ENCODE peak calls at places on chromosome 5, in six cellular contexts. E is coronary artery; T is mammary epithelial cell; N is CD4-positive, alpha-beta T cell; F is CD4-positive, CD25-positive, alpha-beta regulatory T cell; Q is esophagus squamous epithelium. I is an unnamed sample.

GRCh38 chr5:96661101-96661840 is 905 bp upstream of the CAST start:
- DNase-seq in N (peak), F (peak), T (peak), E (no peak), Q (no peak), I (peak)

GRCh38 chr5:60549841-60550240 is 150.1 kb downstream of the DEPDC1B start:
- DNase-seq in E (no peak), Q (no peak), F (no peak), N (no peak), T (no peak), I (no peak)

GRCh38 chr5:35478856-35479682 is 138.6 kb upstream of the SPEF2 start:
- DNase-seq in Q (no peak), E (no peak), T (peak), F (peak), N (no peak), I (peak)

GRCh38 chr5:145680169-145680568 is 155.0 kb downstream of the PRELID2 start:
- DNase-seq in E (no peak), N (no peak), F (no peak), T (no peak), Q (no peak), I (peak)

GRCh38 chr5:90590-91547 is 1.1 kb upstream of the PLEKHG4B start:
- DNase-seq in F (no peak), T (no peak), Q (no peak), N (no peak), E (peak), I (no peak)

GRCh38 chr5:91865920-91866319 is 482.8 kb upstream of the ARRDC3 start:
- DNase-seq in E (no peak), F (no peak), Q (no peak), N (no peak), T (no peak), I (no peak)

GRCh38 chr5:77550416-77550815 is 58.3 kb upstream of the WDR41 start:
- DNase-seq in T (peak), E (no peak), F (no peak), N (no peak), Q (no peak), I (no peak)

GRCh38 chr5:79088507-79088906 is 18.9 kb downstream of the BHMT2 start:
- DNase-seq in Q (no peak), E (no peak), T (no peak), F (no peak), N (no peak), I (no peak)

GRCh38 chr5:98570661-98571181 is 202.7 kb upstream of the RGMB start:
- DNase-seq in Q (no peak), T (peak), E (no peak), F (no peak), N (no peak), I (no peak)

GRCh38 chr5:138303365-138303764 is 28.2 kb downstream of the CDC25C start:
- DNase-seq in Q (no peak), F (no peak), N (no peak), E (no peak), T (peak), I (peak)

GRCh38 chr5:88298425-88298824 is 29.8 kb upstream of the TMEM161B start:
- DNase-seq in T (peak), Q (no peak), N (no peak), F (no peak), E (no peak), I (no peak)

GRCh38 chr5:27158775-27159174 is 120.4 kb upstream of the CDH9 start:
- DNase-seq in T (peak), N (no peak), F (no peak), E (no peak), Q (no peak), I (no peak)

GRCh38 chr5:107329850-107330249 is 340.9 kb downstream of the EFNA5 start:
- DNase-seq in E (no peak), N (no peak), T (no peak), Q (no peak), F (no peak), I (no peak)
- H3K27ac ChIP-seq in E (no peak), N (no peak), T (no peak), Q (no peak), F (no peak), I (no peak)

DNA sequence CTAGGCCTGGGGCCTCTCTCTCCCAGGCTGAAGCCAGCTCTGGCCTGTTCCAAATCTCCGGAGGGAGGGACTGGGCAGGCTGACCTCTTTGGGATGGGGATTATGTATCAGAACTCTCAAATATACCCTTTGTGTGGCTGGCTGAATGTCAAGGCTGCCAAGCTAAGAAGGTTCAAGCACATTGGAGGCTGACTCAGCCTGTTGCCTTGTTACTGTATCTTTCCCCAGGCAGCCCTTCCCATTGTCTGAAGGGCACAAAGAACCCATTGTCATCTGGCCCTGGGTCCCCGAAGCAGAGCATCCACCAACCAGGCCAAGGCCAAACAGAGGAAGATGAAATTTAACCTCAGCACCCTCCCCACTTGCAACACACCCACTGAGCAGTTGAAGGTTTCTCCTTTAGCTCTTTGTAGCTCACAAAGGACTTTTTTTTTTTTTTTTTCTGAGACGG is 7.3 kb upstream of the SPARC start:
- DNase-seq in F (no peak), E (no peak), Q (no peak), T (peak), N (no peak), I (no peak)
- H3K27ac ChIP-seq in F (no peak), E (no peak), Q (no peak), T (peak), N (no peak), I (no peak)

GRCh38 chr5:170389250-170389902 is at the start of gene KCNMB1:
- DNase-seq in N (no peak), E (peak), T (no peak), Q (no peak), F (no peak), I (no peak)
- H3K27ac ChIP-seq in N (no peak), E (peak), T (no peak), Q (peak), F (no peak), I (no peak)

GRCh38 chr5:134148986-134149539 is 27.7 kb downstream of the SKP1 start:
- DNase-seq in F (no peak), T (no peak), E (no peak), Q (no peak), N (no peak), I (no peak)
- H3K27ac ChIP-seq in F (no peak), T (peak), E (no peak), Q (no peak), N (peak), I (no peak)